ENCODE peak calls at places on chromosome 16, in nine cellular contexts. J, H, B, G, V, K, Q, Z and O are unnamed samples.

GRCh38 chr16:15829460-15829859 is 27.4 kb downstream of the MYH11 start:
- DNase-seq in Q (peak), H (no peak), V (no peak), G (peak), B (no peak), J (no peak), K (peak), Z (peak), O (peak)

GRCh38 chr16:79184464-79184863 is 416.1 kb downstream of the MAF start:
- DNase-seq in V (no peak), G (no peak), Z (no peak), B (no peak), K (no peak), Q (no peak), J (no peak), H (no peak), O (no peak)

GRCh38 chr16:59878479-59878878 is 1144.4 kb upstream of the GOT2 start:
- DNase-seq in K (no peak), B (no peak), V (no peak), H (no peak), Q (no peak), G (peak), J (no peak), Z (no peak), O (no peak)

GRCh38 chr16:71473891-71474290 is 11.8 kb upstream of the ZNF23 start:
- DNase-seq in J (no peak), H (no peak), Q (no peak), B (no peak), G (no peak), Z (no peak), K (no peak), V (no peak), O (no peak)

GRCh38 chr16:87319997-87320491 is 2.9 kb upstream of the C16orf95 start:
- DNase-seq in Q (no peak), Z (peak), K (no peak), B (no peak), G (no peak), J (no peak), H (no peak), V (no peak), O (no peak)

GRCh38 chr16:13492046-13492445 is 427.9 kb upstream of the ERCC4 start:
- DNase-seq in J (no peak), K (no peak), Q (no peak), V (no peak), H (no peak), Z (no peak), B (no peak), G (no peak), O (no peak)

GRCh38 chr16:14486520-14487303 is 143.3 kb downstream of the PARN start:
- DNase-seq in B (peak), G (peak), Z (peak), K (peak), V (peak), J (no peak), H (peak), Q (peak), O (peak)

GRCh38 chr16:27461483-27462171 is 59.7 kb downstream of the IL21R start:
- DNase-seq in K (no peak), H (no peak), V (no peak), Q (no peak), Z (peak), B (no peak), G (peak), J (no peak), O (no peak)

GRCh38 chr16:61581417-61582046 is 454.7 kb downstream of the CDH8 start:
- DNase-seq in K (peak), G (no peak), H (no peak), Q (no peak), V (peak), Z (peak), J (no peak), B (no peak), O (peak)

GRCh38 chr16:15398618-15399316 is 3.2 kb downstream of the MPV17L start:
- DNase-seq in G (no peak), Z (no peak), Q (no peak), H (peak), J (no peak), V (no peak), B (no peak), K (no peak), O (no peak)

GRCh38 chr16:55294947-55295346 is 29.1 kb upstream of the IRX6 start:
- DNase-seq in Z (peak), H (no peak), V (no peak), J (no peak), Q (no peak), G (peak), B (no peak), K (no peak), O (no peak)

GRCh38 chr16:78128920-78129319 is 29.5 kb downstream of the WWOX start:
- DNase-seq in J (no peak), Q (no peak), H (no peak), G (peak), K (no peak), V (no peak), B (no peak), Z (no peak), O (no peak)

GRCh38 chr16:69199382-69199781 is 12.4 kb downstream of the SNTB2 start:
- DNase-seq in K (no peak), V (no peak), H (no peak), J (no peak), Q (no peak), G (peak), Z (peak), B (no peak), O (peak)

GRCh38 chr16:11796227-11797165 is 562 bp downstream of the ZC3H7A start:
- DNase-seq in J (no peak), V (peak), H (peak), B (peak), Z (peak), K (peak), G (peak), Q (no peak), O (peak)

GRCh38 chr16:79380990-79381389 is 219.5 kb downstream of the MAF start:
- DNase-seq in Q (no peak), V (no peak), G (no peak), Z (no peak), B (no peak), J (no peak), K (no peak), H (no peak), O (no peak)

GRCh38 chr16:66359811-66360608 is 6.5 kb upstream of the CDH5 start:
- DNase-seq in K (no peak), G (no peak), V (no peak), J (no peak), Z (peak), Q (no peak), B (no peak), H (no peak), O (no peak)

GRCh38 chr16:57372372-57373116 is at the start of gene CX3CL1:
- DNase-seq in B (peak), V (peak), Z (no peak), K (peak), J (no peak), Q (no peak), H (peak), G (peak), O (peak)

GRCh38 chr16:58128721-58129096 is 472 bp downstream of the CFAP20 start:
- DNase-seq in V (peak), G (no peak), Z (no peak), Q (no peak), H (peak), B (no peak), K (no peak), J (peak), O (no peak)

GRCh38 chr16:12971216-12971615 is 69.8 kb downstream of the SHISA9 start:
- DNase-seq in Q (no peak), G (peak), H (peak), Z (no peak), K (no peak), J (no peak), V (no peak), B (peak), O (no peak)

GRCh38 chr16:16143038-16143763 is 80.1 kb downstream of the ABCC6 start:
- DNase-seq in J (no peak), G (no peak), H (peak), B (no peak), K (no peak), Q (no peak), Z (no peak), V (no peak), O (no peak)

GRCh38 chr16:2154533-2155090 is 970 bp upstream of the TRAF7 start:
- DNase-seq in J (no peak), K (no peak), Z (no peak), Q (no peak), V (peak), H (peak), G (no peak), B (no peak), O (no peak)

GRCh38 chr16:35788381-35788780 is 2329.0 kb downstream of the TP53TG3F start:
- DNase-seq in B (no peak), V (no peak), Z (no peak), J (no peak), Q (no peak), G (no peak), H (no peak), K (no peak), O (peak)

GRCh38 chr16:19708498-19709205 is 9.4 kb downstream of the KNOP1 start:
- DNase-seq in J (no peak), K (no peak), Z (no peak), Q (no peak), V (no peak), H (no peak), G (no peak), B (no peak), O (no peak)

GRCh38 chr16:27401768-27402568 is at the start of gene IL21R:
- DNase-seq in Q (no peak), B (no peak), Z (peak), K (peak), G (peak), J (peak), H (no peak), V (peak), O (no peak)

GRCh38 chr16:17803625-17804410 is 333.1 kb upstream of the XYLT1 start:
- DNase-seq in K (no peak), V (no peak), Q (peak), Z (no peak), J (no peak), H (no peak), G (peak), B (no peak), O (no peak)

GRCh38 chr16:71205482-71206131 is 24.9 kb downstream of the HYDIN start:
- DNase-seq in H (no peak), G (no peak), K (no peak), B (no peak), V (peak), Q (no peak), J (no peak), Z (peak), O (no peak)

GRCh38 chr16:86046026-86046713 is 147.2 kb downstream of the IRF8 start:
- DNase-seq in G (no peak), J (no peak), K (no peak), H (no peak), B (no peak), Z (no peak), Q (no peak), V (no peak), O (no peak)

GRCh38 chr16:86044881-86045600 is 146.1 kb downstream of the IRF8 start:
- DNase-seq in B (no peak), Q (no peak), H (no peak), G (no peak), Z (no peak), V (no peak), J (peak), K (no peak), O (no peak)

GRCh38 chr16:86042996-86043725 is 144.2 kb downstream of the IRF8 start:
- DNase-seq in J (no peak), B (no peak), V (no peak), Q (no peak), H (no peak), Z (no peak), G (no peak), K (no peak), O (no peak)

GRCh38 chr16:86045601-86045971 is 146.6 kb downstream of the IRF8 start:
- DNase-seq in B (no peak), H (no peak), J (no peak), V (no peak), Z (no peak), G (no peak), K (no peak), Q (no peak), O (no peak)

GRCh38 chr16:86044241-86044671 is 145.3 kb downstream of the IRF8 start:
- DNase-seq in H (peak), V (no peak), J (peak), Q (peak), B (no peak), G (peak), K (no peak), Z (no peak), O (no peak)
- TF ChIP-seq CTCF in H (peak), V (peak), J (peak), Q (peak), B (peak), G (peak), K (peak), Z (no peak), O (no peak)

GRCh38 chr16:67949645-67950044 is 5.7 kb upstream of the LCAT start:
- DNase-seq in K (no peak), V (no peak), Z (no peak), Q (no peak), H (no peak), B (no peak), J (no peak), G (no peak), O (no peak)
- TF ChIP-seq CTCF in K (no peak), V (no peak), Z (no peak), Q (no peak), H (no peak), B (no peak), J (no peak), G (no peak), O (no peak)

DNA sequence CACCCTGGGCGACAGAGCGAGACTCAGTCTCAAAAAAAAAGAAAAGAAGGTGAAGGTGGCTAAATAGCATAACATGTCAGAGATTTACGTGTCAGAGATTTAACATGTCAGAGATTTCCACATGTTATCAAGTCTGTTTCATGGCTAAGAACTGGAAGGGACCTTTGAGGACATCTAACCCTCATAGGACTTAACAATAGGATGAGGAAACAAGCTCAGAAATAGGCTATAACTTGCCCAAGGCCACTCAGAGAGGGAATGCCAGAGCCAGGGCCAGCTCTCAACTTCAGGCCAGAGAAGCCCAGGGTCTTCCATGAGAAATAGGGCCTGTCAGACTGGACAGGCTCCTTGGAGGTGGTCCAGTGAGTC is 26.8 kb upstream of the ZNF629 start:
- DNase-seq in Q (no peak), B (no peak), G (no peak), K (no peak), Z (no peak), V (no peak), J (no peak), H (no peak), O (no peak)
- TF ChIP-seq CTCF in Q (no peak), B (no peak), G (no peak), K (no peak), Z (no peak), V (no peak), J (no peak), H (no peak), O (no peak)

GRCh38 chr16:52581530-52581929 is 34.6 kb upstream of the TOX3 start:
- DNase-seq in K (no peak), G (no peak), V (no peak), Z (no peak), J (no peak), H (no peak), Q (no peak), B (no peak), O (no peak)
- TF ChIP-seq CTCF in K (no peak), G (no peak), V (peak), Z (no peak), J (no peak), H (peak), Q (no peak), B (no peak), O (no peak)

GRCh38 chr16:75097191-75097761 is 19.3 kb downstream of the LDHD start:
- DNase-seq in Q (no peak), H (no peak), Z (no peak), G (no peak), K (no peak), B (no peak), V (no peak), J (no peak), O (no peak)

GRCh38 chr16:75099075-75099667 is 17.4 kb downstream of the LDHD start:
- DNase-seq in B (no peak), Z (no peak), G (no peak), Q (no peak), J (no peak), H (peak), V (no peak), K (no peak), O (no peak)

GRCh38 chr16:75097941-75098897 is 18.4 kb downstream of the LDHD start:
- DNase-seq in V (no peak), Z (peak), K (peak), B (no peak), G (no peak), J (peak), Q (no peak), H (no peak), O (no peak)

GRCh38 chr16:75102595-75102994 is 14.0 kb downstream of the LDHD start:
- DNase-seq in H (no peak), Q (no peak), G (no peak), Z (no peak), K (no peak), V (peak), J (no peak), B (no peak), O (no peak)

DNA sequence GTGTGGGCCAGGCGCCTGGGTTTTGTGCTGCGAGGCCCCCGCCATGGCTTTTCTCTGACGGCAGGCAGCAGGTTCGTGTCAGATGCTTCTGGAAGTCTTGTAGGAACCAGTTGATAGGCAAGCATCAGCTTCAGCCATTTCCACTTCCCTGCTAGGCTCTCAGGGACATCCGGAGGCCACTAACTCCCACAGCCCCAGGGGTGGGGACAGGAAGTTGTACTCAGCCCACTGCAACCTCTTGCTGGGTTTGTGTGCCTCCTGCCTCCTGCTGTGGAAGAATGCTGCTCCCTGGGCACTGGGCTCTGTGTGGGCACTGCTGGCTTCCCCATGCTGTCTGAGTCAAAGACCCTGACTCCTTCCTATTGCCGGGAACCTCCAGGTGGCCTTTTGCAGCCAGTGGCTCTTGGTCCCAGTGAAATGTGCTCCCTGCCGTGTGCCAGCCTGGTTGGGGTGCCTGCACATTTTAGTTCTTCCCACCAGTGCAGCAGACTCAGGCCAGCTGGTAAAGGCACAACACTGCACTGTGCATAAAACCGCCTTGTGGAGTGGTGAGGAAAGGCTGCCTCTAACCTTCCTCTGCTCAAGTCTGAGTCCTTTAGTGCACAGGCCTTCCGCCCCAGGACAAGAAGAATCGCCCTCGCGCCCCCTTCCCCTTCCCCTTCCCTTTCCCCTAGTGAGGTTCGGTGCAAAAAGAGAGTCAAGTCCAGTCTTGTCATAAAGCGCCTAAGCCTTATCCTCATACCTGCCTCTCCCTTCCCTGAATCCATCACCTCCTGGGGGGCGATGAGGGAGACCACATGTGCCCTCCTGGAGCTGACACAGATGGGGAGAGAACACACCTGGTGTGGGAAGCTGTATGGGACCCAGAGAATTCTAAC is 16.6 kb downstream of the LDHD start:
- DNase-seq in K (peak), V (peak), Q (no peak), G (no peak), J (no peak), B (no peak), H (no peak), Z (no peak), O (no peak)
- TF ChIP-seq CTCF in K (no peak), V (no peak), Q (no peak), G (no peak), J (no peak), B (no peak), H (no peak), Z (no peak), O (no peak)

DNA sequence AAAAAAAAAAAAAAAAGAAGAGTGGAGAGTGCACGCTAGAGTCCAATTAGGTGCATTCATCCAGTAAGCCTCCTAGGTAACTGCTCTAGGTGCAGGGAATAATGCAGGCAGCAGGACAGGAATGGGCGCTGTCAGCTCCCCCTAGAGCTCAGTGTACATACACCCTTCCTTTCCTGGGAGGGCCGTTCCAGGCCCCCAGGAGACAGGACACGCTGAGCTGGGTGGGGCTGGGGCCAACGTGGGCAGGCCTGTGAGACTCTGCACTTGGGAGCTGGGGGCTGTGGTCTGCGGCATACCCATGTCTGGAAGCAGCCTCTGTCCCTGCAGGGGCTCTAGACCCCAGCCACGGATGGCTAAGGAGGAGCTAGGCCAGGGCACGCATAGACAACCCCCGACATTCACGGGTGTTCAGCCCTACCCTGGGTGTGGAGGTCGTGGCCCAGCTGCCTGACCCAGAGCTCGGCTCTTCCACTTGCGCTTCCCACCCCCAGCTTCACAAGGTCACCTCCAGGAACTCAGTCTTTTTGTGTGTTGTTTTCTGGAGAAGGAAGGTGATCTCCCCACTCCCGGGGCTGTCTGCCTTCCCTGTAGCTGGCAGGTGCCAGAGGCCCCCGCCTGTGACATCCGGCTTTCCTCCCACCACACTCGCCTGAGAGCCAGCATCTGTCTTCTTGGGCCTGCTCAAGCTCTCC is 985 bp upstream of the ANTKMT start:
- DNase-seq in Z (no peak), K (no peak), B (no peak), Q (no peak), J (no peak), G (no peak), V (no peak), H (peak), O (no peak)
- TF ChIP-seq CTCF in Z (no peak), K (no peak), B (no peak), Q (peak), J (no peak), G (peak), V (no peak), H (peak), O (no peak)